ENCODE peak calls at places on chromosomes 16 and 17, in four cellular contexts. Q is stomach; L is CD8-positive, alpha-beta T cell; T is endodermal cell. G is an unnamed sample.
A peak's percentile ranks its signal among the peaks of the same experiment; 100 is the strongest.

GRCh38 chr16:3023415-3023668 is 400 bp downstream of the HCFC1R1 start:
- DNase-seq in Q (no peak), L (no peak), T (no peak), G (no peak)

GRCh38 chr16:12874135-12874534 is 27.3 kb upstream of the SHISA9 start:
- DNase-seq in Q (no peak), T (no peak), L (no peak), G (no peak)

GRCh38 chr17:27937026-27937546 is 43.9 kb upstream of the LYRM9 start:
- DNase-seq in Q (no peak), L (no peak), T (no peak), G (no peak)

GRCh38 chr17:21213491-21214014 is 408 bp downstream of the TMEM11 start:
- DNase-seq in T (no peak), L (no peak), Q (peak; percentile 47), G (peak; percentile 92)

GRCh38 chr17:9090641-9091096 is 69.4 kb downstream of the NTN1 start:
- DNase-seq in L (no peak), T (peak; percentile 36), Q (no peak), G (no peak)

GRCh38 chr17:863880-864279 is 81.7 kb downstream of the MRM3 start:
- DNase-seq in T (no peak), L (no peak), Q (no peak), G (no peak)

GRCh38 chr17:66191607-66192377 is at the start of gene CEP112:
- DNase-seq in L (peak; percentile 92), T (peak; percentile 99), Q (peak; percentile 76), G (peak; percentile 77)

GRCh38 chr17:72425796-72426173 is 305.0 kb downstream of the SOX9 start:
- DNase-seq in L (no peak), Q (no peak), T (no peak), G (no peak)

GRCh38 chr17:19020016-19020415 is 15.5 kb upstream of the FAM83G start:
- DNase-seq in Q (no peak), T (no peak), L (no peak), G (no peak)

GRCh38 chr16:67965668-67966548 is 2.5 kb downstream of the SLC12A4 start:
- DNase-seq in Q (no peak), T (no peak), L (no peak), G (no peak)

GRCh38 chr17:77427471-77427991 is 286.8 kb downstream of the SEC14L1 start:
- DNase-seq in T (no peak), Q (no peak), L (no peak), G (peak; percentile 61)

GRCh38 chr17:77424585-77425344 is 284.0 kb downstream of the SEC14L1 start:
- DNase-seq in Q (peak; percentile 72), T (peak; percentile 76), L (no peak), G (peak; percentile 92)

GRCh38 chr17:77425791-77426641 is 285.2 kb downstream of the SEC14L1 start:
- DNase-seq in Q (no peak), L (peak; percentile 62), T (peak; percentile 93), G (no peak)

GRCh38 chr17:77428020-77428781 is 287.4 kb downstream of the SEC14L1 start:
- DNase-seq in Q (no peak), T (no peak), L (no peak), G (peak; percentile 62)

GRCh38 chr17:77426676-77427386 is 286.1 kb downstream of the SEC14L1 start:
- DNase-seq in Q (no peak), L (no peak), T (no peak), G (no peak)
- H3K4me1 ChIP-seq in Q (peaks cover 89% of the 10 kb centered on the region), L (peaks cover 77% of the 10 kb centered on the region), T (peaks cover 14% of the 10 kb centered on the region), G (peaks cover 82% of the 10 kb centered on the region)

GRCh38 chr17:44079877-44080821 is 9.6 kb downstream of the G6PC3 start:
- DNase-seq in L (no peak), T (peak; percentile 49), Q (no peak), G (peak; percentile 67)
- H3K36me3 ChIP-seq in L (peaks cover 23% of the 10 kb centered on the region), T (peaks cover 54% of the 10 kb centered on the region), Q (peaks cover 99% of the 10 kb centered on the region), G (peaks cover 24% of the 10 kb centered on the region)

DNA sequence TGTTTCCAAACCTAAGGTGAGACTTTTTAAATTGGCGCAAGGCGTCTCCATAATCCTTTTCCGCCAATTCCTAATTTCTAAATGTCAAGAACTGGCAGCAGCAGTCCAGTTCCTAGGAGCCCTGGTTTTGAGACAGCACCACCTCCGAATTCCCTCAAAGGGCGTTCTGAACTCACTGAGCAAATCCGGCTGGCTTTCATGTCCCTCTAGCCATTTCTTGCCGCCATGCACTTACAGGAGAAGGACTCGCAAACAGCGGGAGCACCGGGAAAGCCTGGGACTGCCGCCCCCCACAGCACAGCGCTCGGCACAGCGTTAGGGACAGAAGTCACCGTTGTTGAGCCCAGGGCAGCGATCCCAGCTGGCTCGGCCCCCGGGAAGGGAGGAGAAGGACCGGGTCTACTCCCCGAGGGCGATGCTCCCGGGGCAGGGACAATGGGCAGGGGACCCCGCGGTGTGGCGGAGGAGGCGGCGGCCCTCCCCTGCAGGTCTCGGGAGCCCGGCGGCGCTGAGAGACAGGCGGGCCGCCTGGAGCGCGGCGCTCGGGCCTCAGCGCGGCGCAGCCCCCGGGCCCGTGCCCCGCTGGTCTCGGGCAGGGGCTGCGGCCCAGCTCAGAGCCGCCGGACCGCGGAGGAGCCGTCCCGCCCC is 545 bp downstream of the ARHGAP17 start:
- DNase-seq in Q (peak; percentile 45), L (peak; percentile 23), T (peak; percentile 83), G (peak; percentile 89)
- TF ChIP-seq CTCF in Q (no peak), L (no peak), T (no peak), G (no peak)

DNA sequence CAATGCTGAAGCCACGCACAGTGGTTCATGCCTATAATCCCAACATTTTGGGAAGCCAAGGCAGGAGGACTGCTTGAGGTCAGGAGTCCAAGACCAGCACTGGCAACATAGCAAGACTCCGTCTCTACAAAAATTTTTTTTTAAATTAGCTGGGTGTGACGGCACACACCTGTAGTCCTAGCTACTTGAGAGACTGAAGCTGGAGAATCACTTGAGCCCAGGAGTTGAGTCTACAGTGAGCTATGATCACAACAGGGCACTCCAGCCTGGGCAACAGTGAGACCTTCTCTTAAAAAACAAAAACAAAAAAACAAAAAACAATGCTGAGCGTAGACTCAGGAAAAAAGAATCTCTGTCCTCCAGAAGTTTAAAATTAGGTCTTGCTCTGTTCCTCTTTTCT is 6.1 kb downstream of the GNA13 start:
- DNase-seq in L (no peak), T (peak; percentile 14), Q (no peak), G (no peak)
- H3K4me1 ChIP-seq in L (peaks cover 44% of the 10 kb centered on the region), T (peaks cover 6% of the 10 kb centered on the region), Q (peaks cover 51% of the 10 kb centered on the region), G (peaks cover 54% of the 10 kb centered on the region)

GRCh38 chr17:80892019-80892855 is 99.4 kb upstream of the CHMP6 start:
- DNase-seq in T (no peak), Q (no peak), L (peak; percentile 86), G (peak; percentile 77)
- H3K36me3 ChIP-seq in T (peaks cover 26% of the 10 kb centered on the region), Q (peaks cover 76% of the 10 kb centered on the region), L (peaks cover 22% of the 10 kb centered on the region), G (peaks cover 58% of the 10 kb centered on the region)

G was measured in upper lobe of left lung.